ENCODE peak calls at places on chromosomes 7 and 10, in four cellular contexts. One of them, this sample, is unnamed.

GRCh38 chr10:75191821-75192568 is 18.6 kb upstream of the VDAC2 start:
- DNase-seq in GM23338: no peak
- DNase-seq in lower lobe of right lung: peak
- DNase-seq in psoas muscle: peak
- DNase-seq in this sample: peak

GRCh38 chr10:11295492-11295891 is 277.8 kb downstream of the CELF2 start:
- DNase-seq in GM23338: no peak
- DNase-seq in lower lobe of right lung: no peak
- DNase-seq in psoas muscle: no peak
- DNase-seq in this sample: no peak

GRCh38 chr10:91434041-91434440 is 23.9 kb downstream of the HECTD2 start:
- DNase-seq in GM23338: no peak
- DNase-seq in psoas muscle: no peak
- DNase-seq in lower lobe of right lung: no peak
- DNase-seq in this sample: peak

GRCh38 chr7:142463401-142463850 is 205.6 kb upstream of the PRSS58 start:
- DNase-seq in lower lobe of right lung: no peak
- DNase-seq in GM23338: no peak
- DNase-seq in psoas muscle: no peak
- DNase-seq in this sample: no peak

GRCh38 chr7:49297958-49298357 is 373.6 kb downstream of the CDC14C start:
- DNase-seq in GM23338: no peak
- DNase-seq in lower lobe of right lung: no peak
- DNase-seq in psoas muscle: no peak
- DNase-seq in this sample: no peak

GRCh38 chr10:132103116-132103910 is 37.6 kb downstream of the JAKMIP3 start:
- DNase-seq in GM23338: no peak
- DNase-seq in psoas muscle: no peak
- DNase-seq in lower lobe of right lung: no peak
- DNase-seq in this sample: no peak

GRCh38 chr10:103836776-103837344 is 18.5 kb downstream of the SH3PXD2A start:
- DNase-seq in psoas muscle: no peak
- DNase-seq in GM23338: no peak
- DNase-seq in lower lobe of right lung: no peak
- DNase-seq in this sample: no peak

GRCh38 chr7:116679495-116679894 is 7.5 kb downstream of the MET start:
- DNase-seq in lower lobe of right lung: no peak
- DNase-seq in psoas muscle: no peak
- DNase-seq in GM23338: no peak
- DNase-seq in this sample: no peak

GRCh38 chr10:79405221-79405994 is 40.0 kb downstream of the ZCCHC24 start:
- DNase-seq in lower lobe of right lung: peak
- DNase-seq in GM23338: no peak
- DNase-seq in psoas muscle: no peak
- DNase-seq in this sample: peak

GRCh38 chr10:17643339-17643754 is 604 bp upstream of the STAM start:
- DNase-seq in psoas muscle: peak
- DNase-seq in GM23338: peak
- DNase-seq in lower lobe of right lung: peak
- DNase-seq in this sample: peak

GRCh38 chr10:114767101-114767588 is 54.4 kb upstream of the FHIP2A start:
- DNase-seq in lower lobe of right lung: no peak
- DNase-seq in psoas muscle: no peak
- DNase-seq in GM23338: no peak
- DNase-seq in this sample: peak

GRCh38 chr7:35596061-35596460 is 98.9 kb downstream of the HERPUD2 start:
- DNase-seq in lower lobe of right lung: no peak
- DNase-seq in GM23338: no peak
- DNase-seq in psoas muscle: no peak
- DNase-seq in this sample: peak

GRCh38 chr10:8130973-8131911 is 76.8 kb downstream of the GATA3 start:
- DNase-seq in lower lobe of right lung: no peak
- DNase-seq in psoas muscle: no peak
- DNase-seq in GM23338: no peak
- DNase-seq in this sample: no peak

GRCh38 chr7:134625571-134625970 is 21.1 kb upstream of the BPGM start:
- DNase-seq in lower lobe of right lung: no peak
- DNase-seq in psoas muscle: no peak
- DNase-seq in GM23338: no peak
- DNase-seq in this sample: peak

GRCh38 chr10:132113766-132114365 is 48.1 kb downstream of the JAKMIP3 start:
- DNase-seq in lower lobe of right lung: peak
- DNase-seq in psoas muscle: no peak
- DNase-seq in GM23338: no peak
- DNase-seq in this sample: no peak

GRCh38 chr10:80453715-80454525 is at the start of gene TSPAN14:
- DNase-seq in psoas muscle: peak
- DNase-seq in lower lobe of right lung: peak
- DNase-seq in GM23338: peak
- DNase-seq in this sample: peak

GRCh38 chr10:68938117-68938516 is 17.9 kb upstream of the DDX21 start:
- DNase-seq in lower lobe of right lung: no peak
- DNase-seq in psoas muscle: no peak
- DNase-seq in GM23338: no peak
- DNase-seq in this sample: peak

GRCh38 chr7:116525913-116526857 is 1.3 kb downstream of the CAV1 start:
- DNase-seq in GM23338: peak
- DNase-seq in psoas muscle: peak
- DNase-seq in lower lobe of right lung: peak
- DNase-seq in this sample: peak

GRCh38 chr7:108285018-108285368 is 154.8 kb upstream of the LAMB4 start:
- DNase-seq in GM23338: no peak
- DNase-seq in lower lobe of right lung: no peak
- DNase-seq in psoas muscle: no peak
- DNase-seq in this sample: no peak
- TF ChIP-seq CTCF in GM23338: no peak
- TF ChIP-seq CTCF in lower lobe of right lung: no peak
- TF ChIP-seq CTCF in psoas muscle: no peak
- TF ChIP-seq CTCF in this sample: no peak

DNA sequence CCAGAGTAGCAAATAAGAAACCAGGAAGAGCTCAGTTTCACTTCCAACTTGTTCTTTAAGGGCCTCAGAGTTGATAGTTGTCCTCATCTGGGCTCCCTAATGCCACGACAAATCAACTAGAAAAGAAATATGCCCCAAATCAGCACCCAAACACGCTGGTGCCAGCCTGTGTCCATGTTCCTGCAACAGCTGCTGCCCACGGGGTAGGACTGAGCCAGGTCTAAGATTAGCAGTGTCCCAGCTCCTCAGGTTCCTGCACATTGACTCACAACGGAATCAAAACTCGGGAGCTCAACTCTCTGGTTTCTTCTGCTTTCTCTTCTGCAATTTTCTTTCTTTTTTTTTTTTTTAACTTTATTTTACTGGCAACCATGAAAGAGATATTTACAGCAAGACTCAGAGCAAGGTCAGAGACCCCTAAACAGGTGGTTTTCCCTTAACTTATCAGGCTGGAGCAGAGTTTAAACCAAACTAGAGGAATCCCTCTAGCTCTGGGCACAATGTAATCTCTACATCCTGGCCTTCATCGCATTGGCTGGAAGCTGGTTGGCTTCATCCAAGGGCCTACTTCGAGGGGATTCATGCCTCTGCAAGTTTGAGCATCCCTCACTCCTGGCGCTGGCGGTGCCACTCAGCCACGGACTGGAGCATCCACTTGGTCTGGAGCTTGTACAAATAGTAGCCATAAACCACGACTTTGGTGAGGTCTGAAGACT is 126.1 kb downstream of the PFKFB3 start:
- DNase-seq in psoas muscle: peak
- DNase-seq in lower lobe of right lung: no peak
- DNase-seq in GM23338: no peak
- DNase-seq in this sample: no peak
- H3K4me3 ChIP-seq in psoas muscle: peak
- H3K4me3 ChIP-seq in lower lobe of right lung: no peak
- H3K4me3 ChIP-seq in GM23338: no peak
- H3K4me3 ChIP-seq in this sample: no peak

DNA sequence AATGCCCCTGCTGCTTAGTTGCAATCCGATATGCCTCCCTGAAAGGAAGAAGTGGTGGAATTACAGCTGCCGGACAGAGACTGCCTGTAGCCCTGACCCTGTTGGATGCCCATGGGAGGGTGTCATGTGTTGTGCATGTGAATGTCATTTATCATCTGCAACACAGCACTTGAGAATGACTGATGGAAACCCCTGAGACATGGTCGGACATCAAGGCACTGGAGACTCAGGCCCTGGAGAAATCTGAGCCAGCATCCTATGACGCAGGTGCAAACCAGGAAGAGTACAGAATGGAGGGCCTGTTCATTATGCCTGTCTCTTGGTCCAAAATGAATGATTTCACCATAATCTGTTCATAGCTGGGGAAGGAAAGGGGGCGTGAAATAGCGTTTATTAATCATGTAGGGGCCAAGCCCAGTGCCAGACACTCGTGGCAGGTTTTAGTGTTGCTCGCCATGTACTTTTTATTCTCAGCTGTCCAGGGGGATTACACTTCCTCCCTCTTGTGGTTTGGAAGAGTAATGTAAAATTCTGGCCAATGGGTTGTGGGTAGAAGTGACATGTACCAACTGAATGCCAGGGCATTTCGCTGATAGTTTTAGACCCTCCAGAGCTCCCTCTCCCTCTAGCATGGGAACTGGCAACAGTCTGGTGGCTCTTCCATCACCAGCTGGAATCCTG is 23.0 kb upstream of the LEP start:
- DNase-seq in GM23338: peak
- DNase-seq in lower lobe of right lung: no peak
- DNase-seq in psoas muscle: no peak
- DNase-seq in this sample: no peak
- TF ChIP-seq CTCF in GM23338: peak
- TF ChIP-seq CTCF in lower lobe of right lung: no peak
- TF ChIP-seq CTCF in psoas muscle: no peak
- TF ChIP-seq CTCF in this sample: peak

GRCh38 chr10:101367569-101368453 is 13.8 kb downstream of the BTRC start:
- DNase-seq in lower lobe of right lung: no peak
- DNase-seq in GM23338: no peak
- DNase-seq in psoas muscle: no peak
- DNase-seq in this sample: peak
- H3K4me3 ChIP-seq in lower lobe of right lung: no peak
- H3K4me3 ChIP-seq in GM23338: no peak
- H3K4me3 ChIP-seq in psoas muscle: no peak
- H3K4me3 ChIP-seq in this sample: no peak

DNA sequence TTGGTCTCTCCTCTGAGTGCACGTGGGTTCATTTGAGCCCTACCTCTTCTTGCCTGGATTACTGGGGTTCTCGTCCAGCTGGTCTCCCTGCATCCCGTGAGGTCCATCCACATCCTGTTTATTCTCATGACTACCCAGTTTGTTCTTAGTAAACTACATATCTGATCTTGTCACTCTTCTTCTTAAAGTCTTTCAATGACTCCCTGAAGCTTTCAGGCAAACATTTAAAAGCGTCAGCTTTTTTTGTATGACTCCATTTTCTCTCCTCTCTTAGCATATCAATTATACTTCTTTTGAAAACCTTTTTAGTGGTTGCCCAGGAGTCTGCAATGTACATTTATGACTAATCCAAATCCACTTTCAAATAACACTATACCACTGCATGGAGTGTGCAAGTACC is 7.5 kb downstream of the SFXN2 start:
- DNase-seq in psoas muscle: no peak
- DNase-seq in lower lobe of right lung: no peak
- DNase-seq in GM23338: no peak
- DNase-seq in this sample: no peak
- TF ChIP-seq CTCF in psoas muscle: no peak
- TF ChIP-seq CTCF in lower lobe of right lung: no peak
- TF ChIP-seq CTCF in GM23338: no peak
- TF ChIP-seq CTCF in this sample: no peak

DNA sequence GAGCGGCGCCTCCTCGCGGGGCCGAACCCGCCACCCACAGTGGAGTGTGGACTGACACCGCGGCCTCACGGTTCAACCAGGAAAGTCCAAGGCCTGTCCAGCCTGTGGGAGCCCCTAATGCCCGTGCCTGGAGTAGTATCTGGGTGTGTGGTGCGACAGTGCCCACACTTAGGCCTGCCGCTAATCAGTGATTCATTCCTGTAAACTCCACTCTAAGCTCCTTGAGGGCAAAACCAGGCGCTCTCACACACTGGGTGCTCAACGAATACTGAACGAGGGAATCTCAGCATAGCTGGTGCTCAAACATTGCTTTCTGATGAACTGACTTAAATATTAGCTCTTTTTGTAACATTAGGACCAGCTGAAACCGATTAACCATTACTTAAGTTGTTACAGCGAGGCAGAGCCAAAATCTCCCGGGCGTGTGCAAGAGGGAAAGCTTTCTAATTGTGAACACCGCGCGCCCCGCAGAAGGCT is 573 bp upstream of the GSDME start:
- DNase-seq in lower lobe of right lung: no peak
- DNase-seq in psoas muscle: no peak
- DNase-seq in GM23338: peak
- DNase-seq in this sample: peak
- H3K4me3 ChIP-seq in lower lobe of right lung: peak
- H3K4me3 ChIP-seq in psoas muscle: peak
- H3K4me3 ChIP-seq in GM23338: peak
- H3K4me3 ChIP-seq in this sample: peak

GRCh38 chr7:11570922-11571550 is 261.0 kb downstream of the THSD7A start:
- DNase-seq in lower lobe of right lung: no peak
- DNase-seq in GM23338: no peak
- DNase-seq in psoas muscle: no peak
- DNase-seq in this sample: no peak
- TF ChIP-seq CTCF in lower lobe of right lung: no peak
- TF ChIP-seq CTCF in GM23338: no peak
- TF ChIP-seq CTCF in psoas muscle: no peak
- TF ChIP-seq CTCF in this sample: no peak

This sample was measured in choroid plexus epithelial cell.